ENCODE peak calls at places on chromosomes 2 and 18, in five cellular contexts. R is kidney tubule cell; I is stimulated activated CD4-positive, alpha-beta T cell treated with anti-CD3 and anti-CD28 coated beads, Interleukin-4, amount 100 ng/mL, for 24 hours; V is activated T-cell treated with anti-CD3 and anti-CD28 coated beads for 24 hours; F is cardiac muscle cell. D is an unnamed sample.
A peak's percentile ranks its signal among the peaks of the same experiment; 100 is the strongest.

GRCh38 chr2:106208874-106209273 is 14.8 kb upstream of the UXS1 start:
- DNase-seq in R (no peak), I (no peak), F (no peak), V (no peak), D (no peak)

GRCh38 chr18:50038448-50038847 is 156.5 kb downstream of the MYO5B start:
- DNase-seq in F (no peak), R (peak; percentile 33), I (peak; percentile 7), V (no peak), D (no peak)

GRCh38 chr2:173612354-173612753 is 257.7 kb downstream of the CDCA7 start:
- DNase-seq in F (no peak), V (no peak), I (no peak), R (no peak), D (no peak)

GRCh38 chr2:136116813-136117390 is 1.0 kb downstream of the CXCR4 start:
- DNase-seq in R (no peak), F (peak; percentile 37), I (peak; percentile 58), V (peak; percentile 25), D (peak; percentile 70)

GRCh38 chr2:182448371-182448770 is 21.5 kb upstream of the PDE1A start:
- DNase-seq in V (no peak), I (no peak), R (no peak), F (no peak), D (no peak)

GRCh38 chr2:149989447-149990063 is 402.0 kb upstream of the MMADHC start:
- DNase-seq in R (peak; percentile 92), F (no peak), V (no peak), I (no peak), D (no peak)

GRCh38 chr18:3773303-3773702 is 323.3 kb downstream of the TGIF1 start:
- DNase-seq in F (no peak), I (no peak), V (no peak), R (no peak), D (peak; percentile 24)

GRCh38 chr18:35749701-35750100 is 168.2 kb downstream of the GALNT1 start:
- DNase-seq in V (no peak), R (no peak), I (no peak), F (no peak), D (no peak)

GRCh38 chr2:189492451-189492850 is 51.2 kb downstream of the WDR75 start:
- DNase-seq in V (no peak), F (no peak), R (peak; percentile 75), I (no peak), D (no peak)

GRCh38 chr2:28436525-28437051 is 43.9 kb downstream of the FOSL2 start:
- DNase-seq in I (no peak), R (peak; percentile 86), F (no peak), V (no peak), D (no peak)

GRCh38 chr2:180705122-180705521 is 275.3 kb upstream of the UBE2E3 start:
- DNase-seq in R (peak; percentile 17), I (no peak), F (no peak), V (no peak), D (no peak)

GRCh38 chr2:19262150-19262549 is 96.3 kb downstream of the OSR1 start:
- DNase-seq in V (no peak), F (no peak), I (no peak), R (no peak), D (no peak)

D was measured in HL-60.